ENCODE peak calls at places on chromosomes 5 and 9, in six cellular contexts. One of them, this sample, is unnamed.

GRCh38 chr5:178388381-178389030 is 155.9 kb upstream of the PHYKPL start:
- DNase-seq in astrocyte of the spinal cord: no peak
- DNase-seq in fibroblast of lung: peak; percentile 1
- DNase-seq in aorta: peak; percentile 67
- DNase-seq in CD8-positive, alpha-beta memory T cell: no peak
- DNase-seq in PC-3: no peak
- DNase-seq in this sample: no peak

GRCh38 chr5:15634771-15635347 is 134.9 kb downstream of the FBXL7 start:
- DNase-seq in fibroblast of lung: peak; percentile 28
- DNase-seq in aorta: no peak
- DNase-seq in PC-3: no peak
- DNase-seq in CD8-positive, alpha-beta memory T cell: no peak
- DNase-seq in astrocyte of the spinal cord: no peak
- DNase-seq in this sample: no peak

GRCh38 chr9:29311221-29311620 is 1737.9 kb upstream of the C9orf72 start:
- DNase-seq in PC-3: peak; percentile 16
- DNase-seq in aorta: no peak
- DNase-seq in CD8-positive, alpha-beta memory T cell: no peak
- DNase-seq in fibroblast of lung: peak; percentile 5
- DNase-seq in astrocyte of the spinal cord: peak; percentile 6
- DNase-seq in this sample: no peak

GRCh38 chr9:118961857-118962256 is 407.4 kb downstream of the BRINP1 start:
- DNase-seq in aorta: no peak
- DNase-seq in CD8-positive, alpha-beta memory T cell: no peak
- DNase-seq in astrocyte of the spinal cord: peak; percentile 72
- DNase-seq in fibroblast of lung: peak; percentile 93
- DNase-seq in PC-3: no peak
- DNase-seq in this sample: peak; percentile 25

GRCh38 chr5:116075117-116075910 is 9.5 kb upstream of the COMMD10 start:
- DNase-seq in fibroblast of lung: peak; percentile 27
- DNase-seq in PC-3: no peak
- DNase-seq in aorta: no peak
- DNase-seq in astrocyte of the spinal cord: peak; percentile 9
- DNase-seq in CD8-positive, alpha-beta memory T cell: no peak
- DNase-seq in this sample: no peak

GRCh38 chr9:113363336-113363735 is 13.4 kb downstream of the HDHD3 start:
- DNase-seq in fibroblast of lung: no peak
- DNase-seq in PC-3: no peak
- DNase-seq in CD8-positive, alpha-beta memory T cell: no peak
- DNase-seq in aorta: no peak
- DNase-seq in astrocyte of the spinal cord: no peak
- DNase-seq in this sample: no peak

GRCh38 chr5:77768978-77769377 is 7.2 kb downstream of the TBCA start:
- DNase-seq in fibroblast of lung: peak; percentile 67
- DNase-seq in aorta: no peak
- DNase-seq in PC-3: no peak
- DNase-seq in astrocyte of the spinal cord: peak; percentile 53
- DNase-seq in CD8-positive, alpha-beta memory T cell: no peak
- DNase-seq in this sample: no peak

GRCh38 chr9:134648701-134649525 is 7.3 kb downstream of the COL5A1 start:
- DNase-seq in fibroblast of lung: peak; percentile 84
- DNase-seq in CD8-positive, alpha-beta memory T cell: peak; percentile 20
- DNase-seq in PC-3: peak; percentile 64
- DNase-seq in aorta: peak; percentile 37
- DNase-seq in astrocyte of the spinal cord: peak; percentile 59
- DNase-seq in this sample: no peak

GRCh38 chr5:14958196-14958595 is 86.6 kb upstream of the ANKH start:
- DNase-seq in astrocyte of the spinal cord: no peak
- DNase-seq in aorta: no peak
- DNase-seq in fibroblast of lung: peak; percentile 39
- DNase-seq in CD8-positive, alpha-beta memory T cell: no peak
- DNase-seq in PC-3: peak; percentile 42
- DNase-seq in this sample: peak; percentile 63

GRCh38 chr9:136847827-136848392 is 1.3 kb upstream of the PHPT1 start:
- DNase-seq in astrocyte of the spinal cord: peak; percentile 83
- DNase-seq in CD8-positive, alpha-beta memory T cell: peak; percentile 54
- DNase-seq in aorta: peak; percentile 95
- DNase-seq in PC-3: peak; percentile 78
- DNase-seq in fibroblast of lung: peak; percentile 79
- DNase-seq in this sample: peak; percentile 89

GRCh38 chr5:103224118-103224893 is 34.3 kb upstream of the MACIR start:
- DNase-seq in PC-3: peak; percentile 92
- DNase-seq in CD8-positive, alpha-beta memory T cell: peak; percentile 44
- DNase-seq in aorta: no peak
- DNase-seq in fibroblast of lung: peak; percentile 69
- DNase-seq in astrocyte of the spinal cord: peak; percentile 64
- DNase-seq in this sample: peak; percentile 80

GRCh38 chr5:177462021-177462670 is 11.3 kb downstream of the DBN1 start:
- DNase-seq in astrocyte of the spinal cord: peak; percentile 57
- DNase-seq in fibroblast of lung: no peak
- DNase-seq in CD8-positive, alpha-beta memory T cell: no peak
- DNase-seq in PC-3: no peak
- DNase-seq in aorta: no peak
- DNase-seq in this sample: no peak

GRCh38 chr9:117218951-117219350 is 195.9 kb downstream of the ASTN2 start:
- DNase-seq in PC-3: no peak
- DNase-seq in aorta: no peak
- DNase-seq in astrocyte of the spinal cord: no peak
- DNase-seq in CD8-positive, alpha-beta memory T cell: no peak
- DNase-seq in fibroblast of lung: no peak
- DNase-seq in this sample: peak; percentile 10

GRCh38 chr9:72577212-72577753 is 55.9 kb downstream of the TMC1 start:
- DNase-seq in astrocyte of the spinal cord: peak; percentile 81
- DNase-seq in PC-3: peak; percentile 93
- DNase-seq in aorta: no peak
- DNase-seq in CD8-positive, alpha-beta memory T cell: no peak
- DNase-seq in fibroblast of lung: peak; percentile 86
- DNase-seq in this sample: peak; percentile 93

GRCh38 chr9:87187656-87188055 is 240.3 kb upstream of the GAS1 start:
- DNase-seq in aorta: no peak
- DNase-seq in CD8-positive, alpha-beta memory T cell: no peak
- DNase-seq in PC-3: no peak
- DNase-seq in fibroblast of lung: no peak
- DNase-seq in astrocyte of the spinal cord: no peak
- DNase-seq in this sample: no peak

GRCh38 chr5:60339691-60340191 is 360.2 kb downstream of the DEPDC1B start:
- DNase-seq in astrocyte of the spinal cord: peak; percentile 66
- DNase-seq in aorta: peak; percentile 74
- DNase-seq in PC-3: no peak
- DNase-seq in fibroblast of lung: peak; percentile 54
- DNase-seq in CD8-positive, alpha-beta memory T cell: no peak
- DNase-seq in this sample: no peak
- H3K4me3 ChIP-seq in astrocyte of the spinal cord: no peak overlapping the region
- H3K4me3 ChIP-seq in aorta: peak overlapping the region; percentile 28
- H3K4me3 ChIP-seq in PC-3: no peak overlapping the region
- H3K4me3 ChIP-seq in fibroblast of lung: no peak overlapping the region
- H3K4me3 ChIP-seq in CD8-positive, alpha-beta memory T cell: no peak overlapping the region
- H3K4me3 ChIP-seq in this sample: no peak overlapping the region

DNA sequence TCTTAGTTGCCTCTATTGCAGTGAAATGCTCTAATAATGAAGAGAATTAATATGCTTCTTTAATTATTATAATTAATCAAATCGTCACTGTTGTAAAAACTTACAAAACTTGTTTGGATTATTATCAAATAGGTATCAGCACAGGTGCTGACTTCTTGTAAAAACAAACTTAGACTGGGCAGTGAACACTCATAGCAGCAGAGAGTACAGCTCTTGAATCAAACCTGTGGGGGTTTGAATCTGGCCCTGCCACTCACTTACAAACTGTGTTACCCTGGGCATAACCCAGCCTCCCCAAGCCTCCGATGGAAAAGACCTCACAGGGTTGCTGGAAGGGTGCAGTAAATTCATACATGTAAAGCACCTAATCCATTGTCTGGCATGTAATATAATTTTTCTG is 35.1 kb downstream of the MAP3K1 start:
- DNase-seq in astrocyte of the spinal cord: no peak
- DNase-seq in aorta: no peak
- DNase-seq in CD8-positive, alpha-beta memory T cell: no peak
- DNase-seq in PC-3: no peak
- DNase-seq in fibroblast of lung: no peak
- DNase-seq in this sample: no peak
- H3K4me3 ChIP-seq in astrocyte of the spinal cord: no peak overlapping the region
- H3K4me3 ChIP-seq in aorta: no peak overlapping the region
- H3K4me3 ChIP-seq in CD8-positive, alpha-beta memory T cell: no peak overlapping the region
- H3K4me3 ChIP-seq in PC-3: no peak overlapping the region
- H3K4me3 ChIP-seq in fibroblast of lung: no peak overlapping the region
- H3K4me3 ChIP-seq in this sample: no peak overlapping the region

DNA sequence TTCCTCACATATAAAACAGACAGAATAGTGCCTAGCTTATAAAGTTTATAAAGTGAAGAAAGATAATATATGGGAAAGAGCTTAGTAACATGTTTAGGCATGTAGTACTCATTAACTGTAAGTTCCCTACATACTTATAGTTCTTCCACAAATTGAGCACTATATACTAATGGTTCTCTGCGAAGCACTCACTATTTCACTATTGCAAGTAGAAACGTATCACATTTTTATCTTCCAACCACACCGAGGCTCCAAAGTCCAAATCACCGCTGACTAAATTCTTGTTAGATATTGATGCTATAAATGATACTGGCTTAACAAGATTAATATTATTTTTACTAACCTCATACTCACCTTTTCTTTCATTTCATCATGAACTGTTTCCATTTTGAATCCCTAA is 61.0 kb downstream of the FBXW11 start:
- DNase-seq in fibroblast of lung: no peak
- DNase-seq in CD8-positive, alpha-beta memory T cell: no peak
- DNase-seq in PC-3: no peak
- DNase-seq in aorta: no peak
- DNase-seq in astrocyte of the spinal cord: no peak
- DNase-seq in this sample: no peak
- H3K4me3 ChIP-seq in fibroblast of lung: no peak overlapping the region
- H3K4me3 ChIP-seq in CD8-positive, alpha-beta memory T cell: no peak overlapping the region
- H3K4me3 ChIP-seq in PC-3: no peak overlapping the region
- H3K4me3 ChIP-seq in aorta: no peak overlapping the region
- H3K4me3 ChIP-seq in astrocyte of the spinal cord: no peak overlapping the region
- H3K4me3 ChIP-seq in this sample: no peak overlapping the region

GRCh38 chr9:37415011-37415719 is 7.3 kb upstream of the GRHPR start:
- DNase-seq in aorta: peak; percentile 77
- DNase-seq in CD8-positive, alpha-beta memory T cell: peak; percentile 61
- DNase-seq in PC-3: peak; percentile 84
- DNase-seq in fibroblast of lung: peak; percentile 80
- DNase-seq in astrocyte of the spinal cord: peak; percentile 74
- DNase-seq in this sample: peak; percentile 76
- H3K4me3 ChIP-seq in aorta: no peak overlapping the region
- H3K4me3 ChIP-seq in CD8-positive, alpha-beta memory T cell: no peak overlapping the region
- H3K4me3 ChIP-seq in PC-3: no peak overlapping the region
- H3K4me3 ChIP-seq in fibroblast of lung: no peak overlapping the region
- H3K4me3 ChIP-seq in astrocyte of the spinal cord: no peak overlapping the region
- H3K4me3 ChIP-seq in this sample: no peak overlapping the region

GRCh38 chr9:33374634-33375237 is 27.6 kb downstream of the AQP7 start:
- DNase-seq in fibroblast of lung: peak; percentile 62
- DNase-seq in PC-3: peak; percentile 79
- DNase-seq in CD8-positive, alpha-beta memory T cell: peak; percentile 45
- DNase-seq in astrocyte of the spinal cord: peak; percentile 81
- DNase-seq in aorta: peak; percentile 78
- DNase-seq in this sample: peak; percentile 81
- H3K4me3 ChIP-seq in fibroblast of lung: no peak overlapping the region
- H3K4me3 ChIP-seq in PC-3: no peak overlapping the region
- H3K4me3 ChIP-seq in CD8-positive, alpha-beta memory T cell: no peak overlapping the region
- H3K4me3 ChIP-seq in astrocyte of the spinal cord: no peak overlapping the region
- H3K4me3 ChIP-seq in aorta: no peak overlapping the region
- H3K4me3 ChIP-seq in this sample: no peak overlapping the region

GRCh38 chr9:122216798-122217418 is 11.8 kb downstream of the LHX6 start:
- DNase-seq in CD8-positive, alpha-beta memory T cell: no peak
- DNase-seq in astrocyte of the spinal cord: no peak
- DNase-seq in PC-3: no peak
- DNase-seq in fibroblast of lung: no peak
- DNase-seq in aorta: no peak
- DNase-seq in this sample: no peak
- H3K4me3 ChIP-seq in CD8-positive, alpha-beta memory T cell: no peak overlapping the region
- H3K4me3 ChIP-seq in astrocyte of the spinal cord: no peak overlapping the region
- H3K4me3 ChIP-seq in PC-3: no peak overlapping the region
- H3K4me3 ChIP-seq in fibroblast of lung: no peak overlapping the region
- H3K4me3 ChIP-seq in aorta: no peak overlapping the region
- H3K4me3 ChIP-seq in this sample: no peak overlapping the region

GRCh38 chr9:114387678-114388431 is at the start of gene AKNA:
- DNase-seq in CD8-positive, alpha-beta memory T cell: peak; percentile 86
- DNase-seq in fibroblast of lung: peak; percentile 82
- DNase-seq in PC-3: no peak
- DNase-seq in aorta: peak; percentile 92
- DNase-seq in astrocyte of the spinal cord: peak; percentile 82
- DNase-seq in this sample: peak; percentile 41

GRCh38 chr9:114390952-114391351 is 3.2 kb upstream of the AKNA start:
- DNase-seq in PC-3: no peak
- DNase-seq in astrocyte of the spinal cord: no peak
- DNase-seq in aorta: no peak
- DNase-seq in fibroblast of lung: no peak
- DNase-seq in CD8-positive, alpha-beta memory T cell: no peak
- DNase-seq in this sample: no peak

GRCh38 chr9:114386886-114387677 is 700 bp downstream of the AKNA start:
- DNase-seq in fibroblast of lung: peak; percentile 12
- DNase-seq in astrocyte of the spinal cord: peak; percentile 16
- DNase-seq in aorta: peak; percentile 78
- DNase-seq in PC-3: no peak
- DNase-seq in CD8-positive, alpha-beta memory T cell: peak; percentile 36
- DNase-seq in this sample: no peak

GRCh38 chr9:114388764-114389375 is 1.1 kb upstream of the AKNA start:
- DNase-seq in PC-3: no peak
- DNase-seq in CD8-positive, alpha-beta memory T cell: no peak
- DNase-seq in fibroblast of lung: no peak
- DNase-seq in aorta: no peak
- DNase-seq in astrocyte of the spinal cord: no peak
- DNase-seq in this sample: peak; percentile 26

GRCh38 chr9:114389612-114390368 is 2.0 kb upstream of the AKNA start:
- DNase-seq in PC-3: no peak
- DNase-seq in astrocyte of the spinal cord: no peak
- DNase-seq in CD8-positive, alpha-beta memory T cell: peak; percentile 28
- DNase-seq in fibroblast of lung: no peak
- DNase-seq in aorta: no peak
- DNase-seq in this sample: no peak
- H3K4me3 ChIP-seq in PC-3: no peak overlapping the region
- H3K4me3 ChIP-seq in astrocyte of the spinal cord: no peak overlapping the region
- H3K4me3 ChIP-seq in CD8-positive, alpha-beta memory T cell: peak overlapping the region; percentile 98
- H3K4me3 ChIP-seq in fibroblast of lung: no peak overlapping the region
- H3K4me3 ChIP-seq in aorta: no peak overlapping the region
- H3K4me3 ChIP-seq in this sample: no peak overlapping the region

DNA sequence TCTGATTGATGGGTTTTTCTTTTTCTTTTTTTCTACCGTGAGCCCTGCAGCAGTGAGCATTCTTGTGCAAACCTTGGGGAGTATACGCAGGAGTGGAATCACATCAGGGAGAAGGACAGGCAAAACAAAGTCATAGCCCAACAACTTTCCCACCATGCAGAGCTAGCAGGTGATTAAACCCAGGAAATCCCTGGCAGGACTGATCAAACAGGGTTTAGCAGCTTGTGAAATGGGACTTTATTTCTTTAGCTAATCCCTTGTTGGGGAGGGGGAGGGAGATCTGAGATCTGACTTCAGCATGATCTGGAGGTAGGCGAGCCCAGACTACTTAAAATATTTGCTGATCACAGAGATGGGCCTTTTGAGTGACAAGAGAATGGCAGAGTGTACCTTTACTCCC is 162.0 kb upstream of the GLRA1 start:
- DNase-seq in PC-3: peak; percentile 17
- DNase-seq in aorta: no peak
- DNase-seq in fibroblast of lung: no peak
- DNase-seq in CD8-positive, alpha-beta memory T cell: no peak
- DNase-seq in astrocyte of the spinal cord: no peak
- DNase-seq in this sample: no peak
- H3K4me3 ChIP-seq in PC-3: no peak overlapping the region
- H3K4me3 ChIP-seq in aorta: no peak overlapping the region
- H3K4me3 ChIP-seq in fibroblast of lung: no peak overlapping the region
- H3K4me3 ChIP-seq in CD8-positive, alpha-beta memory T cell: no peak overlapping the region
- H3K4me3 ChIP-seq in astrocyte of the spinal cord: no peak overlapping the region
- H3K4me3 ChIP-seq in this sample: no peak overlapping the region

GRCh38 chr5:35857606-35858205 is 1.0 kb downstream of the IL7R start:
- DNase-seq in PC-3: peak; percentile 95
- DNase-seq in aorta: no peak
- DNase-seq in CD8-positive, alpha-beta memory T cell: no peak
- DNase-seq in astrocyte of the spinal cord: peak; percentile 82
- DNase-seq in fibroblast of lung: peak; percentile 92
- DNase-seq in this sample: peak; percentile 82
- H3K4me3 ChIP-seq in PC-3: peak overlapping the region; percentile 56
- H3K4me3 ChIP-seq in aorta: no peak overlapping the region
- H3K4me3 ChIP-seq in CD8-positive, alpha-beta memory T cell: peak overlapping the region; percentile 93
- H3K4me3 ChIP-seq in astrocyte of the spinal cord: no peak overlapping the region
- H3K4me3 ChIP-seq in fibroblast of lung: peak overlapping the region; percentile 29
- H3K4me3 ChIP-seq in this sample: no peak overlapping the region

This sample was measured in epithelial cell of esophagus.